ENCODE peak calls at places on chromosomes 7 and 10, in ten cellular contexts. One of them, this sample, is unnamed.

GRCh38 chr10:3516191-3516590 is 268.8 kb downstream of the KLF6 start:
- DNase-seq in right lobe of liver: no peak
- DNase-seq in right cardiac atrium: no peak
- DNase-seq in prostate gland: no peak
- DNase-seq in IMR-90: no peak
- DNase-seq in PC-3: no peak
- DNase-seq in SJSA1: no peak
- DNase-seq in HepG2: peak; percentile 24
- DNase-seq in PC-9: no peak
- DNase-seq in fibroblast of lung: no peak
- DNase-seq in this sample: no peak

GRCh38 chr7:4109481-4110110 is 572.5 kb upstream of the FOXK1 start:
- DNase-seq in right lobe of liver: no peak
- DNase-seq in right cardiac atrium: no peak
- DNase-seq in prostate gland: no peak
- DNase-seq in IMR-90: no peak
- DNase-seq in PC-3: no peak
- DNase-seq in SJSA1: no peak
- DNase-seq in HepG2: no peak
- DNase-seq in PC-9: no peak
- DNase-seq in fibroblast of lung: no peak
- DNase-seq in this sample: no peak

GRCh38 chr10:78634835-78635234 is 433.9 kb upstream of the ZMIZ1 start:
- DNase-seq in right lobe of liver: no peak
- DNase-seq in right cardiac atrium: no peak
- DNase-seq in prostate gland: no peak
- DNase-seq in IMR-90: peak; percentile 34
- DNase-seq in PC-3: no peak
- DNase-seq in SJSA1: no peak
- DNase-seq in HepG2: no peak
- DNase-seq in PC-9: no peak
- DNase-seq in fibroblast of lung: peak; percentile 88
- DNase-seq in this sample: no peak

GRCh38 chr10:122141821-122142651 is 129.1 kb upstream of the BTBD16 start:
- DNase-seq in right lobe of liver: no peak
- DNase-seq in right cardiac atrium: no peak
- DNase-seq in prostate gland: no peak
- DNase-seq in IMR-90: peak; percentile 63
- DNase-seq in PC-3: peak; percentile 62
- DNase-seq in SJSA1: no peak
- DNase-seq in HepG2: no peak
- DNase-seq in PC-9: no peak
- DNase-seq in fibroblast of lung: peak; percentile 76
- DNase-seq in this sample: no peak

GRCh38 chr7:86911703-86912102 is 147.8 kb downstream of the ELAPOR2 start:
- DNase-seq in right lobe of liver: no peak
- DNase-seq in right cardiac atrium: no peak
- DNase-seq in prostate gland: no peak
- DNase-seq in IMR-90: no peak
- DNase-seq in PC-3: peak; percentile 24
- DNase-seq in SJSA1: no peak
- DNase-seq in HepG2: peak; percentile 3
- DNase-seq in PC-9: no peak
- DNase-seq in fibroblast of lung: no peak
- DNase-seq in this sample: no peak

GRCh38 chr10:70578371-70578947 is 24.1 kb downstream of the PRF1 start:
- DNase-seq in right lobe of liver: no peak
- DNase-seq in right cardiac atrium: no peak
- DNase-seq in prostate gland: no peak
- DNase-seq in IMR-90: peak; percentile 56
- DNase-seq in PC-3: peak; percentile 100
- DNase-seq in SJSA1: peak; percentile 77
- DNase-seq in HepG2: peak; percentile 68
- DNase-seq in PC-9: peak; percentile 98
- DNase-seq in fibroblast of lung: peak; percentile 99
- DNase-seq in this sample: no peak

GRCh38 chr7:27181176-27181520 is 3.9 kb downstream of the HOXA11 start:
- DNase-seq in right lobe of liver: no peak
- DNase-seq in right cardiac atrium: no peak
- DNase-seq in prostate gland: no peak
- DNase-seq in IMR-90: no peak
- DNase-seq in PC-3: no peak
- DNase-seq in SJSA1: no peak
- DNase-seq in HepG2: no peak
- DNase-seq in PC-9: no peak
- DNase-seq in fibroblast of lung: no peak
- DNase-seq in this sample: peak; percentile 2

GRCh38 chr7:50397320-50397970 is 52.7 kb downstream of the FIGNL1 start:
- DNase-seq in right lobe of liver: no peak
- DNase-seq in right cardiac atrium: no peak
- DNase-seq in prostate gland: no peak
- DNase-seq in IMR-90: no peak
- DNase-seq in PC-3: no peak
- DNase-seq in SJSA1: no peak
- DNase-seq in HepG2: no peak
- DNase-seq in PC-9: no peak
- DNase-seq in fibroblast of lung: no peak
- DNase-seq in this sample: no peak

GRCh38 chr7:69880848-69881247 is 282.6 kb downstream of the AUTS2 start:
- DNase-seq in right lobe of liver: no peak
- DNase-seq in right cardiac atrium: no peak
- DNase-seq in prostate gland: no peak
- DNase-seq in IMR-90: no peak
- DNase-seq in PC-3: no peak
- DNase-seq in SJSA1: no peak
- DNase-seq in HepG2: no peak
- DNase-seq in PC-9: no peak
- DNase-seq in fibroblast of lung: no peak
- DNase-seq in this sample: no peak

GRCh38 chr7:74483402-74484336 is 30.0 kb downstream of the GTF2IRD1 start:
- DNase-seq in right lobe of liver: peak; percentile 51
- DNase-seq in right cardiac atrium: no peak
- DNase-seq in prostate gland: no peak
- DNase-seq in IMR-90: peak; percentile 67
- DNase-seq in PC-3: peak; percentile 36
- DNase-seq in SJSA1: peak; percentile 75
- DNase-seq in HepG2: no peak
- DNase-seq in PC-9: peak; percentile 63
- DNase-seq in fibroblast of lung: peak; percentile 83
- DNase-seq in this sample: peak; percentile 43

GRCh38 chr10:132566892-132567291 is 29.3 kb downstream of the INPP5A start:
- DNase-seq in right lobe of liver: no peak
- DNase-seq in right cardiac atrium: no peak
- DNase-seq in prostate gland: no peak
- DNase-seq in IMR-90: no peak
- DNase-seq in PC-3: no peak
- DNase-seq in SJSA1: no peak
- DNase-seq in HepG2: no peak
- DNase-seq in PC-9: no peak
- DNase-seq in fibroblast of lung: no peak
- DNase-seq in this sample: no peak

DNA sequence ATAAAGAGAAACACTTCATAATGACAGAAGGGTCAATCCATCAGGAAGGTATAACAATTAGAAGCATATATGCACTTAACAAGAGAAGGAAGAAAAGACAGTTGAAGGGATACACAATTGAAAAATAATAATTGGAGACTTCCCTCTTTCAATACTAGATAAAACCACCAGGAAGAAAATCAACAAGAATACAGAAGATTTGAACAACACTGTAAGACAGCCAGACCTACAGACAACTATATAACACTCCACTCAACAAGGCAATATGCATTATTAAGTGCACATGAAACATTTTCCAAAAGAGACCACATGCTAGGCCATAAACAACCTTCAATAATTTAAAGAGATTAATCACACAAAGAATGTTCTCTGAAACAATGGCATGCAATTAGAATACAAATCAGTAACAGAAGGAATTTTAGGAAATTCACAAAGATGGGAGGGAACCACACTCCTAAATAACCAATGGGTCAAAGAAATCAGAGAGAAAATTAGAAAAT is 35.1 kb downstream of the ZNF438 start:
- DNase-seq in right lobe of liver: no peak
- DNase-seq in right cardiac atrium: no peak
- DNase-seq in prostate gland: no peak
- DNase-seq in IMR-90: no peak
- DNase-seq in PC-3: no peak
- DNase-seq in SJSA1: no peak
- DNase-seq in HepG2: no peak
- DNase-seq in PC-9: no peak
- DNase-seq in fibroblast of lung: no peak
- DNase-seq in this sample: no peak
- H3K4me3 ChIP-seq in right lobe of liver: no peak overlapping the region
- H3K4me3 ChIP-seq in right cardiac atrium: no peak overlapping the region
- H3K4me3 ChIP-seq in prostate gland: no peak overlapping the region
- H3K4me3 ChIP-seq in IMR-90: no peak overlapping the region
- H3K4me3 ChIP-seq in PC-3: no peak overlapping the region
- H3K4me3 ChIP-seq in SJSA1: no peak overlapping the region
- H3K4me3 ChIP-seq in HepG2: no peak overlapping the region
- H3K4me3 ChIP-seq in PC-9: no peak overlapping the region
- H3K4me3 ChIP-seq in fibroblast of lung: no peak overlapping the region
- H3K4me3 ChIP-seq in this sample: no peak overlapping the region

GRCh38 chr10:14068851-14069250 is 261.9 kb downstream of the FRMD4A start:
- DNase-seq in right lobe of liver: no peak
- DNase-seq in right cardiac atrium: no peak
- DNase-seq in prostate gland: no peak
- DNase-seq in IMR-90: no peak
- DNase-seq in PC-3: no peak
- DNase-seq in SJSA1: no peak
- DNase-seq in HepG2: no peak
- DNase-seq in PC-9: no peak
- DNase-seq in fibroblast of lung: no peak
- DNase-seq in this sample: no peak

GRCh38 chr10:14062528-14063260 is 268.0 kb downstream of the FRMD4A start:
- DNase-seq in right lobe of liver: no peak
- DNase-seq in right cardiac atrium: no peak
- DNase-seq in prostate gland: no peak
- DNase-seq in IMR-90: peak; percentile 54
- DNase-seq in PC-3: no peak
- DNase-seq in SJSA1: no peak
- DNase-seq in HepG2: no peak
- DNase-seq in PC-9: peak; percentile 55
- DNase-seq in fibroblast of lung: peak; percentile 91
- DNase-seq in this sample: no peak

GRCh38 chr10:14060320-14061070 is 270.2 kb downstream of the FRMD4A start:
- DNase-seq in right lobe of liver: no peak
- DNase-seq in right cardiac atrium: no peak
- DNase-seq in prostate gland: no peak
- DNase-seq in IMR-90: no peak
- DNase-seq in PC-3: no peak
- DNase-seq in SJSA1: no peak
- DNase-seq in HepG2: no peak
- DNase-seq in PC-9: no peak
- DNase-seq in fibroblast of lung: peak; percentile 50
- DNase-seq in this sample: peak; percentile 39

GRCh38 chr10:14066106-14066505 is 264.6 kb downstream of the FRMD4A start:
- DNase-seq in right lobe of liver: no peak
- DNase-seq in right cardiac atrium: no peak
- DNase-seq in prostate gland: no peak
- DNase-seq in IMR-90: no peak
- DNase-seq in PC-3: no peak
- DNase-seq in SJSA1: no peak
- DNase-seq in HepG2: no peak
- DNase-seq in PC-9: no peak
- DNase-seq in fibroblast of lung: no peak
- DNase-seq in this sample: no peak

GRCh38 chr10:14063531-14064317 is 267.0 kb downstream of the FRMD4A start:
- DNase-seq in right lobe of liver: no peak
- DNase-seq in right cardiac atrium: peak; percentile 53
- DNase-seq in prostate gland: no peak
- DNase-seq in IMR-90: peak; percentile 87
- DNase-seq in PC-3: no peak
- DNase-seq in SJSA1: no peak
- DNase-seq in HepG2: no peak
- DNase-seq in PC-9: peak; percentile 36
- DNase-seq in fibroblast of lung: peak; percentile 96
- DNase-seq in this sample: no peak
- H3K4me1 ChIP-seq in right lobe of liver: no peaks in the 10 kb centered on the region
- H3K4me1 ChIP-seq in right cardiac atrium: no peaks in the 10 kb centered on the region
- H3K4me1 ChIP-seq in prostate gland: no peaks in the 10 kb centered on the region
- H3K4me1 ChIP-seq in IMR-90: peaks cover 8% of the 10 kb centered on the region
- H3K4me1 ChIP-seq in PC-3: no peaks in the 10 kb centered on the region
- H3K4me1 ChIP-seq in SJSA1: no peaks in the 10 kb centered on the region
- H3K4me1 ChIP-seq in HepG2: no peaks in the 10 kb centered on the region
- H3K4me1 ChIP-seq in PC-9: no peaks in the 10 kb centered on the region
- H3K4me1 ChIP-seq in fibroblast of lung: no peaks in the 10 kb centered on the region
- H3K4me1 ChIP-seq in this sample: peaks cover 9% of the 10 kb centered on the region

GRCh38 chr7:85186521-85187241 is at the start of gene SEMA3D:
- DNase-seq in right lobe of liver: peak; percentile 45
- DNase-seq in right cardiac atrium: peak; percentile 77
- DNase-seq in prostate gland: peak; percentile 66
- DNase-seq in IMR-90: peak; percentile 82
- DNase-seq in PC-3: peak; percentile 84
- DNase-seq in SJSA1: peak; percentile 76
- DNase-seq in HepG2: peak; percentile 12
- DNase-seq in PC-9: peak; percentile 34
- DNase-seq in fibroblast of lung: peak; percentile 85
- DNase-seq in this sample: peak; percentile 64

GRCh38 chr7:85183296-85183695 is 3.6 kb downstream of the SEMA3D start:
- DNase-seq in right lobe of liver: no peak
- DNase-seq in right cardiac atrium: no peak
- DNase-seq in prostate gland: no peak
- DNase-seq in IMR-90: no peak
- DNase-seq in PC-3: no peak
- DNase-seq in SJSA1: no peak
- DNase-seq in HepG2: no peak
- DNase-seq in PC-9: no peak
- DNase-seq in fibroblast of lung: no peak
- DNase-seq in this sample: no peak

GRCh38 chr7:85185355-85186082 is 1.3 kb downstream of the SEMA3D start:
- DNase-seq in right lobe of liver: peak; percentile 42
- DNase-seq in right cardiac atrium: peak; percentile 71
- DNase-seq in prostate gland: peak; percentile 23
- DNase-seq in IMR-90: peak; percentile 61
- DNase-seq in PC-3: peak; percentile 70
- DNase-seq in SJSA1: peak; percentile 66
- DNase-seq in HepG2: no peak
- DNase-seq in PC-9: no peak
- DNase-seq in fibroblast of lung: peak; percentile 71
- DNase-seq in this sample: peak; percentile 21

GRCh38 chr7:85184599-85185354 is 2.1 kb downstream of the SEMA3D start:
- DNase-seq in right lobe of liver: no peak
- DNase-seq in right cardiac atrium: peak; percentile 35
- DNase-seq in prostate gland: no peak
- DNase-seq in IMR-90: peak; percentile 37
- DNase-seq in PC-3: peak; percentile 23
- DNase-seq in SJSA1: peak; percentile 63
- DNase-seq in HepG2: no peak
- DNase-seq in PC-9: no peak
- DNase-seq in fibroblast of lung: peak; percentile 47
- DNase-seq in this sample: peak; percentile 13

GRCh38 chr7:85186083-85186520 is 754 bp downstream of the SEMA3D start:
- DNase-seq in right lobe of liver: no peak
- DNase-seq in right cardiac atrium: peak; percentile 47
- DNase-seq in prostate gland: peak; percentile 26
- DNase-seq in IMR-90: peak; percentile 49
- DNase-seq in PC-3: peak; percentile 62
- DNase-seq in SJSA1: peak; percentile 50
- DNase-seq in HepG2: no peak
- DNase-seq in PC-9: no peak
- DNase-seq in fibroblast of lung: peak; percentile 68
- DNase-seq in this sample: no peak
- H3K27me3 ChIP-seq in right lobe of liver: no peaks in the 10 kb centered on the region
- H3K27me3 ChIP-seq in right cardiac atrium: no peaks in the 10 kb centered on the region
- H3K27me3 ChIP-seq in prostate gland: no peaks in the 10 kb centered on the region
- H3K27me3 ChIP-seq in IMR-90: peaks cover 4% of the 10 kb centered on the region
- H3K27me3 ChIP-seq in PC-3: no peaks in the 10 kb centered on the region
- H3K27me3 ChIP-seq in SJSA1: no peaks in the 10 kb centered on the region
- H3K27me3 ChIP-seq in HepG2: peaks cover 1% of the 10 kb centered on the region
- H3K27me3 ChIP-seq in PC-9: peaks cover 13% of the 10 kb centered on the region
- H3K27me3 ChIP-seq in fibroblast of lung: no peaks in the 10 kb centered on the region
- H3K27me3 ChIP-seq in this sample: no peaks in the 10 kb centered on the region

GRCh38 chr7:2460641-2461040 is 15.6 kb downstream of the GRIFIN start:
- DNase-seq in right lobe of liver: no peak
- DNase-seq in right cardiac atrium: no peak
- DNase-seq in prostate gland: no peak
- DNase-seq in IMR-90: no peak
- DNase-seq in PC-3: no peak
- DNase-seq in SJSA1: no peak
- DNase-seq in HepG2: no peak
- DNase-seq in PC-9: no peak
- DNase-seq in fibroblast of lung: no peak
- DNase-seq in this sample: no peak
- H3K4me3 ChIP-seq in right lobe of liver: no peak overlapping the region
- H3K4me3 ChIP-seq in right cardiac atrium: no peak overlapping the region
- H3K4me3 ChIP-seq in prostate gland: no peak overlapping the region
- H3K4me3 ChIP-seq in IMR-90: no peak overlapping the region
- H3K4me3 ChIP-seq in PC-3: no peak overlapping the region
- H3K4me3 ChIP-seq in SJSA1: no peak overlapping the region
- H3K4me3 ChIP-seq in HepG2: no peak overlapping the region
- H3K4me3 ChIP-seq in PC-9: no peak overlapping the region
- H3K4me3 ChIP-seq in fibroblast of lung: no peak overlapping the region
- H3K4me3 ChIP-seq in this sample: no peak overlapping the region